ENCODE peak calls at places on chromosomes 2 and 18, in four cellular contexts. One of them, this sample, is unnamed.

GRCh38 chr18:26091047-26091630 is 726 bp upstream of the SS18 start:
- DNase-seq in adrenal gland: peak
- DNase-seq in T-helper 2 cell: no peak
- DNase-seq in body of pancreas: peak
- DNase-seq in this sample: no peak

GRCh38 chr2:74378007-74378406 is 2.1 kb downstream of the DCTN1 start:
- DNase-seq in body of pancreas: no peak
- DNase-seq in adrenal gland: no peak
- DNase-seq in T-helper 2 cell: no peak
- DNase-seq in this sample: no peak

GRCh38 chr2:144323946-144324345 is 196.0 kb downstream of the ZEB2 start:
- DNase-seq in T-helper 2 cell: no peak
- DNase-seq in adrenal gland: no peak
- DNase-seq in body of pancreas: no peak
- DNase-seq in this sample: no peak

GRCh38 chr2:163640542-163641195 is 95.1 kb downstream of the FIGN start:
- DNase-seq in body of pancreas: no peak
- DNase-seq in T-helper 2 cell: no peak
- DNase-seq in adrenal gland: no peak
- DNase-seq in this sample: no peak

GRCh38 chr2:206163251-206163880 is 3.7 kb downstream of the EEF1B2 start:
- DNase-seq in body of pancreas: no peak
- DNase-seq in T-helper 2 cell: no peak
- DNase-seq in adrenal gland: no peak
- DNase-seq in this sample: no peak

GRCh38 chr2:149872041-149872440 is 284.5 kb upstream of the MMADHC start:
- DNase-seq in T-helper 2 cell: no peak
- DNase-seq in adrenal gland: no peak
- DNase-seq in body of pancreas: no peak
- DNase-seq in this sample: no peak

GRCh38 chr2:221896505-221897151 is 324.5 kb upstream of the EPHA4 start:
- DNase-seq in body of pancreas: no peak
- DNase-seq in adrenal gland: no peak
- DNase-seq in T-helper 2 cell: no peak
- DNase-seq in this sample: no peak

GRCh38 chr2:155733091-155733870 is 599.2 kb downstream of the NR4A2 start:
- DNase-seq in body of pancreas: no peak
- DNase-seq in T-helper 2 cell: no peak
- DNase-seq in adrenal gland: no peak
- DNase-seq in this sample: no peak

GRCh38 chr2:191351298-191351697 is 106.1 kb downstream of the MYO1B start:
- DNase-seq in body of pancreas: no peak
- DNase-seq in T-helper 2 cell: no peak
- DNase-seq in adrenal gland: no peak
- DNase-seq in this sample: no peak

GRCh38 chr18:28995319-28995718 is 818.4 kb upstream of the CDH2 start:
- DNase-seq in body of pancreas: no peak
- DNase-seq in adrenal gland: no peak
- DNase-seq in T-helper 2 cell: no peak
- DNase-seq in this sample: no peak

GRCh38 chr2:179622635-179623034 is 238.8 kb downstream of the ZNF385B start:
- DNase-seq in body of pancreas: no peak
- DNase-seq in T-helper 2 cell: no peak
- DNase-seq in adrenal gland: no peak
- DNase-seq in this sample: no peak

GRCh38 chr2:161136696-161137324 is 23.4 kb upstream of the TANK start:
- DNase-seq in adrenal gland: no peak
- DNase-seq in T-helper 2 cell: no peak
- DNase-seq in body of pancreas: peak
- DNase-seq in this sample: peak

GRCh38 chr2:154170400-154170799 is 298.7 kb downstream of the GALNT13 start:
- DNase-seq in T-helper 2 cell: no peak
- DNase-seq in body of pancreas: no peak
- DNase-seq in adrenal gland: no peak
- DNase-seq in this sample: no peak

GRCh38 chr18:36328916-36329315 is 31.4 kb downstream of the FHOD3 start:
- DNase-seq in adrenal gland: no peak
- DNase-seq in T-helper 2 cell: no peak
- DNase-seq in body of pancreas: no peak
- DNase-seq in this sample: no peak

GRCh38 chr2:136319227-136319626 is 201.3 kb upstream of the CXCR4 start:
- DNase-seq in body of pancreas: no peak
- DNase-seq in adrenal gland: no peak
- DNase-seq in T-helper 2 cell: no peak
- DNase-seq in this sample: no peak

GRCh38 chr2:8525582-8526402 is 156.1 kb upstream of the ID2 start:
- DNase-seq in T-helper 2 cell: no peak
- DNase-seq in adrenal gland: peak
- DNase-seq in body of pancreas: peak
- DNase-seq in this sample: no peak

GRCh38 chr2:66697346-66697745 is 262.4 kb downstream of the MEIS1 start:
- DNase-seq in T-helper 2 cell: no peak
- DNase-seq in body of pancreas: no peak
- DNase-seq in adrenal gland: no peak
- DNase-seq in this sample: no peak

GRCh38 chr2:18085593-18085992 is 207.1 kb downstream of the KCNS3 start:
- DNase-seq in T-helper 2 cell: no peak
- DNase-seq in adrenal gland: no peak
- DNase-seq in body of pancreas: no peak
- DNase-seq in this sample: no peak

GRCh38 chr2:73035899-73036778 is 35.4 kb downstream of the SFXN5 start:
- DNase-seq in T-helper 2 cell: no peak
- DNase-seq in adrenal gland: no peak
- DNase-seq in body of pancreas: no peak
- DNase-seq in this sample: no peak

GRCh38 chr2:232891621-232892071 is 21.6 kb downstream of the SNORC start:
- DNase-seq in T-helper 2 cell: no peak
- DNase-seq in adrenal gland: no peak
- DNase-seq in body of pancreas: peak
- DNase-seq in this sample: no peak

GRCh38 chr2:96637385-96638143 is 548 bp downstream of the KANSL3 start:
- DNase-seq in body of pancreas: peak
- DNase-seq in T-helper 2 cell: peak
- DNase-seq in adrenal gland: peak
- DNase-seq in this sample: peak

This sample was measured in CD4-positive, alpha-beta T cell.